ENCODE peak calls at places on chromosomes 5 and 9, in six cellular contexts. A is hepatocyte; L is transverse colon; G is spleen; U is heart left ventricle; H is CD8-positive, alpha-beta T cell. R is an unnamed sample. For H3K36me3, the result is how much of the 10 kb centered on the place peaks cover.

GRCh38 chr5:83436276-83436675 is 35.3 kb upstream of the VCAN start:
- DNase-seq in A (no peak), L (no peak), G (no peak), U (no peak), H (no peak), R (no peak)

GRCh38 chr9:14348241-14349140 is 34.5 kb upstream of the NFIB start:
- DNase-seq in A (no peak), L (no peak), G (no peak), U (peak), H (no peak), R (no peak)

GRCh38 chr9:38183994-38184568 is 115.1 kb upstream of the SHB start:
- DNase-seq in A (no peak), L (no peak), G (no peak), U (no peak), H (no peak), R (no peak)

GRCh38 chr9:96420468-96421219 is 2.5 kb upstream of the ZNF367 start:
- DNase-seq in A (peak), L (peak), G (no peak), U (no peak), H (no peak), R (peak)

GRCh38 chr9:89562186-89562814 is 42.5 kb upstream of the GADD45G start:
- DNase-seq in A (no peak), L (no peak), G (no peak), U (no peak), H (no peak), R (no peak)

GRCh38 chr9:128093016-128093415 is 25.0 kb downstream of the SLC25A25 start:
- DNase-seq in A (no peak), L (no peak), G (no peak), U (no peak), H (no peak), R (no peak)

GRCh38 chr9:135758056-135758455 is 56.1 kb downstream of the KCNT1 start:
- DNase-seq in A (no peak), L (no peak), G (no peak), U (no peak), H (no peak), R (no peak)

GRCh38 chr9:129357773-129358250 is 179.8 kb upstream of the IER5L start:
- DNase-seq in A (no peak), L (no peak), G (no peak), U (no peak), H (no peak), R (no peak)

GRCh38 chr5:61277190-61277589 is 54.9 kb upstream of the ZSWIM6 start:
- DNase-seq in A (no peak), L (no peak), G (no peak), U (no peak), H (no peak), R (no peak)

GRCh38 chr9:74783408-74783807 is 104.3 kb downstream of the TRPM6 start:
- DNase-seq in A (no peak), L (no peak), G (no peak), U (no peak), H (no peak), R (no peak)

GRCh38 chr5:180080670-180081280 is 9.2 kb upstream of the RNF130 start:
- DNase-seq in A (no peak), L (no peak), G (no peak), U (no peak), H (no peak), R (no peak)

GRCh38 chr5:80275347-80275746 is 19.5 kb upstream of the SERINC5 start:
- DNase-seq in A (peak), L (no peak), G (no peak), U (no peak), H (no peak), R (no peak)

GRCh38 chr5:142306077-142306502 is 18.7 kb downstream of the SPRY4 start:
- DNase-seq in A (no peak), L (peak), G (no peak), U (no peak), H (no peak), R (no peak)

GRCh38 chr5:132526290-132526973 is 16.9 kb downstream of the IL5 start:
- DNase-seq in A (peak), L (peak), G (no peak), U (no peak), H (no peak), R (peak)

GRCh38 chr9:136133191-136133958 is 14.7 kb upstream of the TMEM250 start:
- DNase-seq in A (peak), L (no peak), G (no peak), U (no peak), H (no peak), R (no peak)

GRCh38 chr5:102152906-102153787 is 142.9 kb downstream of the SLCO4C1 start:
- DNase-seq in A (peak), L (no peak), G (no peak), U (no peak), H (no peak), R (no peak)

GRCh38 chr5:74107899-74108298 is 481.9 kb downstream of the ARHGEF28 start:
- DNase-seq in A (no peak), L (no peak), G (no peak), U (peak), H (no peak), R (no peak)

GRCh38 chr5:115601709-115602584 is at the start of gene TICAM2:
- DNase-seq in A (peak), L (peak), G (peak), U (peak), H (peak), R (peak)

GRCh38 chr5:102229685-102230084 is 66.4 kb downstream of the SLCO4C1 start:
- DNase-seq in A (no peak), L (no peak), G (no peak), U (no peak), H (no peak), R (no peak)

GRCh38 chr9:86893811-86894490 is 53.4 kb downstream of the GAS1 start:
- DNase-seq in A (no peak), L (no peak), G (no peak), U (no peak), H (no peak), R (no peak)

GRCh38 chr5:142204219-142204618 is 95.6 kb downstream of the NDFIP1 start:
- DNase-seq in A (no peak), L (no peak), G (no peak), U (no peak), H (no peak), R (no peak)

GRCh38 chr5:87069974-87070608 is 197.6 kb upstream of the RASA1 start:
- DNase-seq in A (peak), L (peak), G (no peak), U (peak), H (no peak), R (no peak)

GRCh38 chr9:99807276-99807852 is 14.3 kb upstream of the NR4A3 start:
- DNase-seq in A (peak), L (peak), G (peak), U (peak), H (peak), R (no peak)

GRCh38 chr5:123508441-123508840 is 3.5 kb upstream of the CSNK1G3 start:
- DNase-seq in A (no peak), L (no peak), G (no peak), U (no peak), H (no peak), R (no peak)

DNA sequence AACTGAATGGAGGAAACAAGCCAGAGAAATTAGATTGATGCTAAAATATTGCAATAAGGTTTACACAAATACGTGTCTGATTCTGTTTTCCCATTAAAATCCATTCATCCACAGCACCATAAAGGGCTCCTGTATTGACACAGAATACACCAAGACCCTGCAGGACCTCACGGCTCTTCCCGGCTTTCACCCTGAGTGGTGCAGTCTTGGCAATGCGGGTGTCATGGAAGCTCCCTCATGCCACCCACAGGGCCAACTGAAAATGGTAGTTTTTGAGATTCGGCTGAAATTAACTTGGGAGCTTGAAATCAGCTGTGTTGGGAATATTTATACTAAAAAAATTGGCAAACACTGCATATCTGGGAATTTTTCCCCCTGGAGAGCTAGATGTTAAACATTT is 17.3 kb upstream of the EXOC3 start:
- DNase-seq in A (no peak), L (no peak), G (no peak), U (no peak), H (no peak), R (no peak)
- TF ChIP-seq CTCF in A (peak), L (no peak), G (no peak), U (no peak), H (no peak), R (peak)

GRCh38 chr5:93511445-93511844 is 69.6 kb downstream of the NR2F1-AS1 start:
- DNase-seq in A (no peak), L (no peak), G (no peak), U (no peak), H (no peak), R (no peak)
- H3K4me3 ChIP-seq in A (no peak), L (no peak), G (no peak), U (no peak), H (no peak), R (no peak)

GRCh38 chr5:135355182-135355581 is 43.8 kb downstream of the MACROH2A1 start:
- DNase-seq in A (no peak), L (no peak), G (no peak), U (no peak), H (no peak), R (no peak)
- H3K36me3 ChIP-seq in A (under half), L (under half), G (under half), U (under half), H (under half), R (half or more)

GRCh38 chr5:1052641-1053390 is 44.2 kb downstream of the NKD2 start:
- DNase-seq in A (no peak), L (no peak), G (no peak), U (peak), H (no peak), R (no peak)
- TF ChIP-seq CTCF in A (no peak), L (no peak), G (no peak), U (peak), H (no peak), R (peak)

GRCh38 chr5:157564149-157564711 is 11.3 kb downstream of the ADAM19 start:
- DNase-seq in A (no peak), L (no peak), G (no peak), U (no peak), H (no peak), R (no peak)
- H3K4me3 ChIP-seq in A (no peak), L (no peak), G (peak), U (peak), H (no peak), R (no peak)

GRCh38 chr5:43555895-43556606 is 826 bp downstream of the PAIP1 start:
- DNase-seq in A (peak), L (peak), G (peak), U (peak), H (peak), R (peak)
- H3K36me3 ChIP-seq in A (under half), L (under half), G (under half), U (under half), H (under half), R (under half)

DNA sequence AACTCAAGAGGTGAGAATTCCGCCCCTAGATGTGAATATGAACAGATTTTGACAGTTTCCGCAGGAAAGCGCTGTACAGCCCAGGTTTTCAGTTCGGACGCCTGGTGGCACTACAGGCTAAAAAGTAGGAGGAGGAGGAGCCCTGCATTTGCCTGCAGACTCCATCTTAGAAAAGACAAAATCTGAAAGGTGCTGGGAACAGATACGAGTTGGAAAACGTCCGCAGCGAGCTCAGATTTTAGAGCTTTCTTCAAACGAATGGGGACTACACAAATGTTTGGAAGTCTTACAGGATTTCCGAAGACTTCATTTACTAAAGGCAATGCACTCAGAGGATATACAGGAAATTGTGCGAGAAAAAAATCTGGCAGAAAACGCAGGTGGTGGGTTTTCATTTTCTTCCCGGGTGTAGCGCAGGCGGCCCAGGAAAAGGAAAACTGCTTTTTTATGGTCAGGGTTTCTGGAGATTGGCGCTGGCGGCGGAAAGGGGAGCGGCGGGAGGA is 9.9 kb upstream of the PCDHB2 start:
- DNase-seq in A (peak), L (peak), G (no peak), U (peak), H (no peak), R (no peak)
- TF ChIP-seq CTCF in A (peak), L (peak), G (peak), U (peak), H (peak), R (peak)

DNA sequence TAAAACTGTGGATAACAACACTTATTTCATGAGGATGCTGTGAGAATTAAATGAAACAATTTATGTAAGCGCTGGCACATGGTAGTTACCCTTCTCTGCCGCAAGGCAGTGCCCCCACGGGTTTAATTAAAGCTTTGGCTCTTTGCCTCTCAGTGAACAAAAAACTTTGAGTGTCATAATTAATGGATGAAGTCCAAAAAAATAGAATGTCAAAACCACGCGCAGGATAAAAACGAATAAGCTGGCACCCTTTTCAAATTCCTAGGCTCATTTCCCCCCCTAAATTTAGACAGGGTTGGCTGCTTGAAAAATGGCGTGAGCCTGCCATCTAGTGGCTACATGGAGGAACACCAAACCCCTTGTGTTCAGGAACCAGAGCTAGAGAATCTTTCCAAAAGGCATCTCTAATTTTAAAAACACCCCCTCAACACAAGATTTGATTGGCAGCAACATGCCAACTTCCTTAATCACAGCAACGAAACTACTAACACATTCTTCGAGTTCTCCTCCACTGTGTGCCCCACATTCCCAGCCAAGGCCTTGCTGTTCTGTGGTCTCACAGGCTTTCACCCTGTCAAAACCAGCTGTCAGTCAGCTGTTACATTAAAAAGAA is 29.0 kb upstream of the CCNG1 start:
- DNase-seq in A (peak), L (peak), G (peak), U (peak), H (peak), R (no peak)
- H3K4me3 ChIP-seq in A (no peak), L (no peak), G (no peak), U (no peak), H (no peak), R (no peak)

GRCh38 chr9:130476151-130476730 is 31.5 kb downstream of the ASS1 start:
- DNase-seq in A (no peak), L (no peak), G (no peak), U (no peak), H (no peak), R (no peak)
- H3K36me3 ChIP-seq in A (under half), L (under half), G (under half), U (half or more), H (under half), R (under half)